ENCODE peak calls at places on chromosomes 6 and 20, in nine cellular contexts. N, X, Y, B, I, U, F, R and T are unnamed samples. For H3K36me3, the result is how much of the 10 kb centered on the place peaks cover.

GRCh38 chr6:168188310-168188973 is 109.4 kb upstream of the FRMD1 start:
- DNase-seq in I (no peak), U (no peak), N (no peak), X (no peak), F (no peak), Y (no peak), B (no peak), R (no peak), T (no peak)

GRCh38 chr20:45363611-45364492 is 896 bp downstream of the SYS1 start:
- DNase-seq in X (no peak), Y (no peak), N (no peak), F (no peak), R (no peak), U (peak), B (no peak), I (no peak), T (peak)

GRCh38 chr6:168985705-168986104 is 267.9 kb downstream of the THBS2 start:
- DNase-seq in B (no peak), N (no peak), F (no peak), R (no peak), U (no peak), Y (no peak), I (no peak), X (no peak), T (no peak)

GRCh38 chr6:108564178-108564577 is 3.5 kb downstream of the FOXO3 start:
- DNase-seq in Y (peak), I (no peak), X (no peak), N (no peak), B (no peak), R (no peak), F (peak), U (peak), T (no peak)

GRCh38 chr6:107652526-107653182 is 162.7 kb downstream of the SOBP start:
- DNase-seq in F (no peak), R (no peak), Y (no peak), B (no peak), U (no peak), I (no peak), N (no peak), X (no peak), T (no peak)

GRCh38 chr6:150732765-150733539 is 132.6 kb upstream of the MTHFD1L start:
- DNase-seq in Y (no peak), I (no peak), R (no peak), B (no peak), N (no peak), U (no peak), F (no peak), X (no peak), T (no peak)

GRCh38 chr6:13355043-13355945 is 27.0 kb upstream of the TBC1D7 start:
- DNase-seq in Y (peak), U (no peak), F (peak), X (no peak), I (no peak), R (no peak), N (no peak), B (no peak), T (no peak)

GRCh38 chr20:60642546-60642945 is 609.5 kb upstream of the CDH4 start:
- DNase-seq in F (no peak), B (no peak), I (no peak), U (no peak), X (no peak), R (no peak), Y (no peak), N (no peak), T (no peak)

GRCh38 chr6:14207493-14207892 is 89.9 kb downstream of the CD83 start:
- DNase-seq in X (no peak), F (no peak), N (no peak), B (no peak), U (no peak), I (no peak), R (no peak), Y (no peak), T (no peak)

GRCh38 chr6:137968901-137969300 is 101.8 kb downstream of the TNFAIP3 start:
- DNase-seq in N (no peak), F (no peak), R (no peak), Y (no peak), U (no peak), X (no peak), B (no peak), I (no peak), T (no peak)

GRCh38 chr6:154649723-154650122 is 83.5 kb upstream of the SCAF8 start:
- DNase-seq in N (no peak), I (no peak), X (no peak), F (no peak), U (no peak), B (no peak), Y (no peak), R (no peak), T (no peak)

GRCh38 chr6:169571123-169571962 is 130.5 kb downstream of the WDR27 start:
- DNase-seq in R (no peak), B (no peak), F (no peak), N (no peak), Y (peak), I (no peak), U (peak), X (no peak), T (no peak)

GRCh38 chr6:149284904-149285303 is 32.6 kb upstream of the TAB2 start:
- DNase-seq in R (no peak), U (no peak), Y (no peak), B (no peak), F (no peak), I (no peak), X (no peak), N (no peak), T (no peak)

GRCh38 chr20:5841492-5841891 is 91.3 kb downstream of the SHLD1 start:
- DNase-seq in R (no peak), N (no peak), I (no peak), Y (no peak), F (no peak), B (no peak), U (no peak), X (no peak), T (no peak)

GRCh38 chr6:13012271-13012670 is 295.7 kb downstream of the PHACTR1 start:
- DNase-seq in Y (peak), F (no peak), I (no peak), R (peak), B (no peak), X (no peak), U (no peak), N (no peak), T (no peak)

GRCh38 chr6:39614393-39614792 is 110.8 kb downstream of the KIF6 start:
- DNase-seq in N (no peak), I (no peak), R (no peak), U (no peak), F (no peak), Y (no peak), B (no peak), X (no peak), T (no peak)

GRCh38 chr6:43105538-43106218 is 29.6 kb downstream of the PTK7 start:
- DNase-seq in B (no peak), U (no peak), I (no peak), R (no peak), Y (no peak), X (no peak), N (no peak), F (no peak), T (no peak)

GRCh38 chr20:4066551-4066950 is 51.2 kb upstream of the RNF24 start:
- DNase-seq in I (no peak), Y (no peak), R (no peak), X (no peak), B (no peak), F (no peak), U (no peak), N (no peak), T (no peak)

GRCh38 chr20:31988430-31989015 is 20.6 kb downstream of the XKR7 start:
- DNase-seq in Y (no peak), I (no peak), N (no peak), F (no peak), B (no peak), R (no peak), X (no peak), U (no peak), T (no peak)

GRCh38 chr6:75488026-75488425 is 5.6 kb downstream of the FILIP1 start:
- DNase-seq in R (peak), X (no peak), N (no peak), Y (no peak), F (peak), B (no peak), U (no peak), I (no peak), T (no peak)

GRCh38 chr6:132932566-132932965 is 118.2 kb downstream of the RPS12 start:
- DNase-seq in R (peak), F (no peak), N (no peak), B (no peak), X (no peak), I (no peak), U (no peak), Y (no peak), T (no peak)

GRCh38 chr20:49388790-49389189 is 93.7 kb downstream of the KCNB1 start:
- DNase-seq in Y (no peak), X (no peak), F (no peak), I (no peak), U (no peak), B (no peak), R (no peak), N (no peak), T (no peak)

GRCh38 chr6:103800131-103800670 is 1059.5 kb downstream of the HACE1 start:
- DNase-seq in N (no peak), R (no peak), Y (no peak), U (no peak), F (no peak), B (no peak), I (no peak), X (no peak), T (no peak)

GRCh38 chr20:38084425-38084951 is 50.9 kb downstream of the RPRD1B start:
- DNase-seq in I (no peak), U (peak), F (peak), N (no peak), B (no peak), Y (peak), R (no peak), X (peak), T (no peak)
- H3K4me3 ChIP-seq in I (peak), U (no peak), F (no peak), N (no peak), B (no peak), Y (no peak), R (no peak), X (no peak), T (peak)

GRCh38 chr6:41964201-41964887 is 22.7 kb upstream of the CCND3 start:
- DNase-seq in B (no peak), X (no peak), I (no peak), U (no peak), F (no peak), N (no peak), Y (no peak), R (no peak), T (no peak)
- TF ChIP-seq CTCF in B (no peak), X (no peak), I (no peak), U (no peak), F (no peak), N (no peak), Y (no peak), R (no peak), T (no peak)

GRCh38 chr20:62101078-62101477 is 21.2 kb upstream of the LSM14B start:
- DNase-seq in X (no peak), N (no peak), U (no peak), I (no peak), F (no peak), B (no peak), R (no peak), Y (no peak), T (no peak)
- H3K36me3 ChIP-seq in X (under half), N (under half), U (under half), I (under half), F (under half), B (under half), R (under half), Y (under half), T (under half)

GRCh38 chr6:85669735-85670194 is 27.1 kb upstream of the SYNCRIP start:
- DNase-seq in Y (peak), N (no peak), I (no peak), R (no peak), F (peak), B (no peak), U (peak), X (no peak), T (no peak)
- H3K4me3 ChIP-seq in Y (no peak), N (no peak), I (no peak), R (no peak), F (no peak), B (no peak), U (no peak), X (no peak), T (no peak)

DNA sequence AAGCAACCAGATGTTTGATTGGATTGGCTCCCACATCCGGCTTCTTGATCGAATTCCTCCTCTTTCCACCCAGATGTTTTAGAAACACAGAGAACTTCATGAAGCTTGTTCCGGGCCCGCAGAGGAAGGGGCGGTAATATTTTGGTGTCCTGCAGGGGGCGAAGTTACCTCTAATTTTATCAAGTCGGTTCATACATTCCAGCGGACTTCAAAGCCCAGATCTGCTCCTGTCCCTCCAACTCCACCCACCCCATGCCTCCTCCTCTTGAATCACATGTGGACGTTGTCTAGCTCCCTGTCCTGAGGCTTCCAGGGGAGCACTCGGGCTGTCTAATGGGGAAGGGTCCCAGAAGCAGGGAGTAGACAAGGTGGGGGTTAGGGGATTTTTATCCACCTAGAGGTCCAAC is 2.9 kb upstream of the BMP6 start:
- DNase-seq in N (peak), I (peak), Y (peak), X (peak), F (peak), B (peak), R (peak), U (peak), T (peak)
- TF ChIP-seq CTCF in N (peak), I (peak), Y (peak), X (peak), F (peak), B (peak), R (peak), U (peak), T (peak)

GRCh38 chr20:35489717-35490116 is 34.3 kb downstream of the CEP250 start:
- DNase-seq in F (no peak), R (no peak), B (no peak), X (no peak), Y (no peak), I (no peak), U (no peak), N (no peak), T (no peak)

GRCh38 chr20:35490736-35491181 is 35.4 kb downstream of the CEP250 start:
- DNase-seq in F (no peak), Y (no peak), R (peak), I (no peak), X (no peak), N (no peak), U (no peak), B (peak), T (no peak)

GRCh38 chr20:35492352-35492751 is 37.0 kb downstream of the CEP250 start:
- DNase-seq in X (no peak), Y (no peak), I (no peak), F (no peak), R (no peak), B (no peak), U (no peak), N (no peak), T (no peak)

GRCh38 chr20:35491823-35492222 is 36.4 kb downstream of the CEP250 start:
- DNase-seq in B (no peak), U (no peak), I (no peak), F (peak), X (no peak), Y (peak), R (no peak), N (no peak), T (no peak)

GRCh38 chr20:35487479-35487878 is 32.1 kb downstream of the CEP250 start:
- DNase-seq in I (no peak), X (no peak), Y (no peak), B (no peak), N (no peak), R (no peak), F (no peak), U (no peak), T (no peak)
- H3K36me3 ChIP-seq in I (half or more), X (under half), Y (under half), B (under half), N (half or more), R (under half), F (under half), U (under half), T (under half)

GRCh38 chr6:35016417-35017221 is 124.5 kb downstream of the TCP11 start:
- DNase-seq in N (no peak), Y (no peak), B (no peak), R (peak), F (no peak), X (peak), U (peak), I (peak), T (peak)

GRCh38 chr6:35017461-35018183 is 123.5 kb downstream of the TCP11 start:
- DNase-seq in I (peak), U (peak), N (peak), R (peak), B (no peak), X (no peak), Y (no peak), F (no peak), T (peak)

GRCh38 chr6:35018746-35019145 is 122.4 kb downstream of the TCP11 start:
- DNase-seq in U (no peak), I (no peak), N (no peak), X (no peak), R (no peak), Y (no peak), F (no peak), B (no peak), T (no peak)

GRCh38 chr6:35019171-35019570 is 122.0 kb downstream of the TCP11 start:
- DNase-seq in X (no peak), R (no peak), I (no peak), F (no peak), Y (no peak), N (peak), B (no peak), U (no peak), T (peak)

GRCh38 chr6:35018184-35018523 is 123.0 kb downstream of the TCP11 start:
- DNase-seq in B (no peak), N (no peak), X (no peak), U (no peak), F (no peak), I (no peak), Y (no peak), R (no peak), T (no peak)
- H3K4me3 ChIP-seq in B (peak), N (peak), X (no peak), U (no peak), F (no peak), I (peak), Y (no peak), R (no peak), T (peak)

GRCh38 chr6:89481695-89482094 is 48.7 kb downstream of the ANKRD6 start:
- DNase-seq in N (no peak), X (no peak), I (no peak), R (no peak), B (no peak), U (no peak), F (no peak), Y (no peak), T (no peak)
- TF ChIP-seq CTCF in N (no peak), X (no peak), I (peak), R (no peak), B (no peak), U (no peak), F (no peak), Y (no peak), T (no peak)

GRCh38 chr6:122422003-122422402 is 22.6 kb downstream of the HSF2 start:
- DNase-seq in Y (peak), I (no peak), B (no peak), F (no peak), X (no peak), R (no peak), N (no peak), U (no peak), T (no peak)

GRCh38 chr6:122428781-122429180 is 29.3 kb downstream of the HSF2 start:
- DNase-seq in Y (no peak), B (no peak), N (no peak), F (no peak), I (no peak), R (no peak), U (no peak), X (no peak), T (no peak)

GRCh38 chr6:122426597-122426996 is 27.1 kb downstream of the HSF2 start:
- DNase-seq in U (no peak), N (no peak), B (no peak), X (no peak), F (no peak), I (no peak), R (no peak), Y (no peak), T (no peak)

GRCh38 chr6:122422614-122423267 is 23.3 kb downstream of the HSF2 start:
- DNase-seq in R (no peak), I (no peak), B (no peak), N (no peak), Y (peak), U (no peak), X (no peak), F (no peak), T (no peak)

DNA sequence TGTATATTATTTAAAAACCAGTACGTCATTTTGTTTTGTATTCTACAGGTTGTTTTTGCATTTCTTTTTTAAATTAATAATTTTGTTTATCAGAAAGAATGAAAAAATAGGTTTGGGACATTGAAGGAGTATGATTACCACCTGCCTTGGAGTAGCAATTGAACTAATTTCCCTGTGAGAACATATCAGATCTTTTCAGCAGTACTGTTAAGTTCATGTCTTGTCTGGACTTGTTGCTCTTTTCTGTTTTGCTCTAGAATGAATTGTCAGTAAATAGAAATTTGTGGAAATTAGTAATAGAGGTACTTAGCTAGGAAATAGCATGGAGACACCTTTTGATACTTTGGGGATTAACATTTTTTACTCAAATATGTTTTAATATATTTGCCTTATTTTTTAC is 24.3 kb downstream of the HSF2 start:
- DNase-seq in F (no peak), U (no peak), I (no peak), B (no peak), X (no peak), Y (peak), R (no peak), N (no peak), T (no peak)
- H3K36me3 ChIP-seq in F (under half), U (under half), I (half or more), B (under half), X (half or more), Y (under half), R (under half), N (half or more), T (half or more)